ENCODE peak calls at places on chromosomes 3 and 15, in nine cellular contexts. T, S, O, V, K, L, Q, H and M are unnamed samples.

GRCh38 chr3:8938021-8938420 is 25.3 kb downstream of the RAD18 start:
- DNase-seq in T (no peak), S (no peak), O (no peak), V (no peak), K (peak; percentile 42), L (no peak), Q (peak; percentile 23), H (no peak), M (no peak)

GRCh38 chr15:39835550-39835949 is 52.9 kb upstream of the FSIP1 start:
- DNase-seq in T (no peak), S (no peak), O (no peak), V (no peak), K (no peak), L (no peak), Q (no peak), H (peak; percentile 13), M (no peak)

GRCh38 chr3:8541486-8541885 is 39.9 kb downstream of the LMCD1 start:
- DNase-seq in T (no peak), S (no peak), O (no peak), V (no peak), K (no peak), L (no peak), Q (no peak), H (no peak), M (no peak)

GRCh38 chr3:104360038-104360437 is 1006.7 kb upstream of the ALCAM start:
- DNase-seq in T (no peak), S (no peak), O (no peak), V (no peak), K (no peak), L (no peak), Q (no peak), H (no peak), M (no peak)

GRCh38 chr3:141115752-141116541 is 64.8 kb downstream of the SPSB4 start:
- DNase-seq in T (no peak), S (no peak), O (no peak), V (no peak), K (peak; percentile 64), L (no peak), Q (no peak), H (no peak), M (no peak)

GRCh38 chr15:70308011-70308761 is 210.5 kb upstream of the TLE3 start:
- DNase-seq in T (peak; percentile 28), S (no peak), O (no peak), V (no peak), K (no peak), L (peak; percentile 65), Q (peak; percentile 19), H (no peak), M (no peak)

GRCh38 chr3:4387224-4388204 is 79.6 kb downstream of the SUMF1 start:
- DNase-seq in T (no peak), S (no peak), O (no peak), V (no peak), K (no peak), L (no peak), Q (no peak), H (no peak), M (no peak)

GRCh38 chr15:89335289-89336041 is 841 bp upstream of the POLG start:
- DNase-seq in T (peak; percentile 42), S (no peak), O (no peak), V (peak; percentile 77), K (no peak), L (peak; percentile 42), Q (no peak), H (no peak), M (no peak)

GRCh38 chr3:21672303-21672702 is 78.7 kb downstream of the ZNF385D start:
- DNase-seq in T (no peak), S (peak; percentile 70), O (no peak), V (no peak), K (peak; percentile 90), L (no peak), Q (no peak), H (no peak), M (no peak)

GRCh38 chr3:185409957-185410356 is 47.0 kb downstream of the MAP3K13 start:
- DNase-seq in T (no peak), S (no peak), O (no peak), V (no peak), K (no peak), L (no peak), Q (no peak), H (no peak), M (no peak)

GRCh38 chr15:26971303-26972018 is 480 bp downstream of the GABRG3 start:
- DNase-seq in T (no peak), S (no peak), O (no peak), V (no peak), K (no peak), L (no peak), Q (no peak), H (peak; percentile 48), M (no peak)

GRCh38 chr3:53134631-53135232 is 4.5 kb upstream of the RFT1 start:
- DNase-seq in T (peak; percentile 46), S (peak; percentile 43), O (peak; percentile 71), V (peak; percentile 92), K (peak; percentile 74), L (peak; percentile 64), Q (peak; percentile 73), H (peak; percentile 54), M (no peak)

GRCh38 chr15:66308526-66308925 is 15.2 kb downstream of the DIS3L start:
- DNase-seq in T (peak; percentile 54), S (no peak), O (no peak), V (no peak), K (no peak), L (no peak), Q (no peak), H (no peak), M (no peak)

GRCh38 chr15:55344206-55344605 is 25.2 kb downstream of the PIGB start:
- DNase-seq in T (no peak), S (no peak), O (no peak), V (no peak), K (no peak), L (no peak), Q (no peak), H (no peak), M (peak; percentile 17)